ENCODE peak calls at places on chromosomes 16 and 17, in nine cellular contexts. Y is CD4-positive, CD25-positive, alpha-beta regulatory T cell; I is RPMI8226; B is omental fat pad; T is COR-L47; D is activated naive CD8-positive, alpha-beta T cell treated with anti-CD3 and anti-CD28 coated beads, Interleukin-2, amount 50 U/mL, for 16 hours; R is WTC11; E is IMR-90; Q is psoas muscle. J is an unnamed sample.

GRCh38 chr16:4660454-4661007 is 32.8 kb upstream of the NUDT16L1 start:
- DNase-seq in Y (peak), I (no peak), B (peak), T (peak), D (peak), R (no peak), E (peak), Q (peak), J (no peak)

GRCh38 chr16:69520800-69521602 is 44.8 kb upstream of the NFAT5 start:
- DNase-seq in Y (no peak), I (no peak), B (no peak), T (no peak), D (peak), R (no peak), E (no peak), Q (no peak), J (no peak)

GRCh38 chr16:84703671-84704070 is 3.9 kb downstream of the USP10 start:
- DNase-seq in Y (no peak), I (no peak), B (no peak), T (no peak), D (no peak), R (no peak), E (no peak), Q (no peak), J (no peak)

GRCh38 chr17:82236142-82236971 is 7.5 kb downstream of the SLC16A3 start:
- DNase-seq in Y (peak), I (peak), B (no peak), T (peak), D (peak), R (peak), E (peak), Q (peak), J (peak)

GRCh38 chr16:64925166-64925565 is 196.7 kb downstream of the CDH11 start:
- DNase-seq in Y (no peak), I (no peak), B (no peak), T (no peak), D (no peak), R (no peak), E (no peak), Q (no peak), J (no peak)

GRCh38 chr16:80408014-80408413 is 132.8 kb upstream of the DYNLRB2 start:
- DNase-seq in Y (no peak), I (no peak), B (no peak), T (no peak), D (no peak), R (no peak), E (no peak), Q (no peak), J (no peak)

GRCh38 chr16:67542464-67542863 is 13.8 kb downstream of the RIPOR1 start:
- DNase-seq in Y (peak), I (peak), B (no peak), T (no peak), D (no peak), R (peak), E (peak), Q (no peak), J (peak)

GRCh38 chr16:23711785-23712184 is 1.2 kb downstream of the ERN2 start:
- DNase-seq in Y (no peak), I (no peak), B (no peak), T (peak), D (no peak), R (no peak), E (no peak), Q (no peak), J (peak)

GRCh38 chr16:79250457-79251098 is 350.0 kb downstream of the MAF start:
- DNase-seq in Y (no peak), I (no peak), B (no peak), T (no peak), D (no peak), R (no peak), E (no peak), Q (no peak), J (no peak)

GRCh38 chr17:13510062-13510461 is 91.7 kb downstream of the HS3ST3A1 start:
- DNase-seq in Y (no peak), I (no peak), B (no peak), T (no peak), D (no peak), R (no peak), E (peak), Q (no peak), J (no peak)

GRCh38 chr17:35160354-35161201 is 13.0 kb downstream of the UNC45B start:
- DNase-seq in Y (peak), I (no peak), B (no peak), T (no peak), D (peak), R (no peak), E (no peak), Q (no peak), J (no peak)

GRCh38 chr17:76270127-76270592 is 5.0 kb downstream of the UBALD2 start:
- DNase-seq in Y (peak), I (no peak), B (no peak), T (no peak), D (no peak), R (no peak), E (no peak), Q (no peak), J (no peak)

J was measured in NCI-H146.